ENCODE peak calls at places on chromosomes 13 and 19, in ten cellular contexts. One of them, this sample, is unnamed.

GRCh38 chr13:104593693-104594092 is 1527.5 kb upstream of the SLC10A2 start:
- DNase-seq in AG04450: no peak
- DNase-seq in epithelial cell of esophagus: no peak
- DNase-seq in fibroblast of lung: no peak
- DNase-seq in MM.1S: no peak
- DNase-seq in mucosa of descending colon: peak
- DNase-seq in heart left ventricle: no peak
- DNase-seq in ascending aorta: no peak
- DNase-seq in right lobe of liver: no peak
- DNase-seq in right atrium auricular region: no peak
- DNase-seq in this sample: no peak

GRCh38 chr19:9565900-9566705 is 18.2 kb downstream of the ZNF121 start:
- DNase-seq in heart left ventricle: no peak
- DNase-seq in right lobe of liver: no peak
- DNase-seq in mucosa of descending colon: no peak
- DNase-seq in right atrium auricular region: no peak
- DNase-seq in fibroblast of lung: peak
- DNase-seq in epithelial cell of esophagus: peak
- DNase-seq in ascending aorta: no peak
- DNase-seq in MM.1S: no peak
- DNase-seq in AG04450: no peak
- DNase-seq in this sample: peak

GRCh38 chr13:94595006-94595942 is 678 bp downstream of the TGDS start:
- DNase-seq in fibroblast of lung: peak
- DNase-seq in heart left ventricle: no peak
- DNase-seq in mucosa of descending colon: peak
- DNase-seq in right lobe of liver: peak
- DNase-seq in epithelial cell of esophagus: peak
- DNase-seq in MM.1S: peak
- DNase-seq in right atrium auricular region: no peak
- DNase-seq in AG04450: no peak
- DNase-seq in ascending aorta: no peak
- DNase-seq in this sample: peak

GRCh38 chr19:38513762-38514167 is 80.3 kb downstream of the RYR1 start:
- DNase-seq in ascending aorta: no peak
- DNase-seq in MM.1S: no peak
- DNase-seq in fibroblast of lung: no peak
- DNase-seq in mucosa of descending colon: no peak
- DNase-seq in epithelial cell of esophagus: no peak
- DNase-seq in AG04450: no peak
- DNase-seq in heart left ventricle: no peak
- DNase-seq in right lobe of liver: no peak
- DNase-seq in right atrium auricular region: no peak
- DNase-seq in this sample: no peak

GRCh38 chr19:34299576-34299975 is 45.2 kb downstream of the GARRE1 start:
- DNase-seq in fibroblast of lung: no peak
- DNase-seq in right lobe of liver: no peak
- DNase-seq in MM.1S: no peak
- DNase-seq in mucosa of descending colon: no peak
- DNase-seq in AG04450: no peak
- DNase-seq in ascending aorta: no peak
- DNase-seq in heart left ventricle: no peak
- DNase-seq in right atrium auricular region: no peak
- DNase-seq in epithelial cell of esophagus: no peak
- DNase-seq in this sample: no peak

GRCh38 chr19:574658-575526 is 2.5 kb downstream of the BSG start:
- DNase-seq in heart left ventricle: peak
- DNase-seq in mucosa of descending colon: peak
- DNase-seq in right atrium auricular region: no peak
- DNase-seq in right lobe of liver: peak
- DNase-seq in fibroblast of lung: peak
- DNase-seq in AG04450: no peak
- DNase-seq in ascending aorta: no peak
- DNase-seq in MM.1S: no peak
- DNase-seq in epithelial cell of esophagus: peak
- DNase-seq in this sample: peak

GRCh38 chr13:98141938-98142426 is 912 bp upstream of the FARP1 start:
- DNase-seq in ascending aorta: no peak
- DNase-seq in right atrium auricular region: no peak
- DNase-seq in mucosa of descending colon: peak
- DNase-seq in heart left ventricle: no peak
- DNase-seq in epithelial cell of esophagus: no peak
- DNase-seq in AG04450: no peak
- DNase-seq in right lobe of liver: peak
- DNase-seq in fibroblast of lung: no peak
- DNase-seq in MM.1S: no peak
- DNase-seq in this sample: no peak

GRCh38 chr19:3289971-3290569 is 65.6 kb downstream of the CELF5 start:
- DNase-seq in fibroblast of lung: no peak
- DNase-seq in MM.1S: no peak
- DNase-seq in epithelial cell of esophagus: peak
- DNase-seq in AG04450: no peak
- DNase-seq in ascending aorta: no peak
- DNase-seq in mucosa of descending colon: no peak
- DNase-seq in heart left ventricle: no peak
- DNase-seq in right lobe of liver: no peak
- DNase-seq in right atrium auricular region: no peak
- DNase-seq in this sample: no peak

GRCh38 chr13:110262082-110262436 is 44.9 kb downstream of the COL4A1 start:
- DNase-seq in ascending aorta: peak
- DNase-seq in AG04450: no peak
- DNase-seq in right atrium auricular region: peak
- DNase-seq in mucosa of descending colon: no peak
- DNase-seq in MM.1S: no peak
- DNase-seq in right lobe of liver: no peak
- DNase-seq in fibroblast of lung: no peak
- DNase-seq in epithelial cell of esophagus: no peak
- DNase-seq in heart left ventricle: no peak
- DNase-seq in this sample: no peak

GRCh38 chr19:44212250-44212864 is at the start of gene ZNF227:
- DNase-seq in right atrium auricular region: peak
- DNase-seq in fibroblast of lung: peak
- DNase-seq in heart left ventricle: peak
- DNase-seq in ascending aorta: peak
- DNase-seq in mucosa of descending colon: peak
- DNase-seq in epithelial cell of esophagus: peak
- DNase-seq in MM.1S: peak
- DNase-seq in AG04450: peak
- DNase-seq in right lobe of liver: peak
- DNase-seq in this sample: peak

GRCh38 chr19:50669319-50670101 is 20.3 kb downstream of the C19orf81 start:
- DNase-seq in ascending aorta: no peak
- DNase-seq in fibroblast of lung: peak
- DNase-seq in right atrium auricular region: no peak
- DNase-seq in right lobe of liver: no peak
- DNase-seq in MM.1S: peak
- DNase-seq in epithelial cell of esophagus: no peak
- DNase-seq in AG04450: no peak
- DNase-seq in heart left ventricle: no peak
- DNase-seq in mucosa of descending colon: peak
- DNase-seq in this sample: peak

GRCh38 chr13:74047925-74048324 is 86.3 kb downstream of the KLF12 start:
- DNase-seq in mucosa of descending colon: peak
- DNase-seq in AG04450: no peak
- DNase-seq in epithelial cell of esophagus: peak
- DNase-seq in fibroblast of lung: no peak
- DNase-seq in right atrium auricular region: no peak
- DNase-seq in MM.1S: no peak
- DNase-seq in ascending aorta: no peak
- DNase-seq in right lobe of liver: no peak
- DNase-seq in heart left ventricle: no peak
- DNase-seq in this sample: peak

GRCh38 chr13:57857945-57858344 is 226.4 kb downstream of the PCDH17 start:
- DNase-seq in right lobe of liver: no peak
- DNase-seq in MM.1S: no peak
- DNase-seq in ascending aorta: no peak
- DNase-seq in heart left ventricle: no peak
- DNase-seq in AG04450: no peak
- DNase-seq in fibroblast of lung: no peak
- DNase-seq in mucosa of descending colon: no peak
- DNase-seq in epithelial cell of esophagus: no peak
- DNase-seq in right atrium auricular region: no peak
- DNase-seq in this sample: no peak

GRCh38 chr13:103140001-103140671 is 73.9 kb upstream of the SLC10A2 start:
- DNase-seq in ascending aorta: no peak
- DNase-seq in right lobe of liver: no peak
- DNase-seq in heart left ventricle: no peak
- DNase-seq in MM.1S: peak
- DNase-seq in epithelial cell of esophagus: peak
- DNase-seq in AG04450: no peak
- DNase-seq in fibroblast of lung: peak
- DNase-seq in mucosa of descending colon: peak
- DNase-seq in right atrium auricular region: no peak
- DNase-seq in this sample: peak

GRCh38 chr13:109275848-109276247 is 510.5 kb downstream of the IRS2 start:
- DNase-seq in fibroblast of lung: no peak
- DNase-seq in heart left ventricle: no peak
- DNase-seq in mucosa of descending colon: peak
- DNase-seq in ascending aorta: no peak
- DNase-seq in MM.1S: no peak
- DNase-seq in epithelial cell of esophagus: peak
- DNase-seq in right lobe of liver: no peak
- DNase-seq in right atrium auricular region: no peak
- DNase-seq in AG04450: no peak
- DNase-seq in this sample: peak

GRCh38 chr13:24339937-24340607 is 30.7 kb downstream of the C1QTNF9 start:
- DNase-seq in ascending aorta: no peak
- DNase-seq in epithelial cell of esophagus: no peak
- DNase-seq in fibroblast of lung: no peak
- DNase-seq in right atrium auricular region: no peak
- DNase-seq in heart left ventricle: no peak
- DNase-seq in AG04450: no peak
- DNase-seq in right lobe of liver: no peak
- DNase-seq in MM.1S: no peak
- DNase-seq in mucosa of descending colon: no peak
- DNase-seq in this sample: no peak

GRCh38 chr13:102779426-102780159 is 6.0 kb upstream of the TEX30 start:
- DNase-seq in AG04450: no peak
- DNase-seq in mucosa of descending colon: no peak
- DNase-seq in right lobe of liver: no peak
- DNase-seq in right atrium auricular region: no peak
- DNase-seq in ascending aorta: no peak
- DNase-seq in heart left ventricle: no peak
- DNase-seq in MM.1S: peak
- DNase-seq in fibroblast of lung: no peak
- DNase-seq in epithelial cell of esophagus: no peak
- DNase-seq in this sample: no peak

DNA sequence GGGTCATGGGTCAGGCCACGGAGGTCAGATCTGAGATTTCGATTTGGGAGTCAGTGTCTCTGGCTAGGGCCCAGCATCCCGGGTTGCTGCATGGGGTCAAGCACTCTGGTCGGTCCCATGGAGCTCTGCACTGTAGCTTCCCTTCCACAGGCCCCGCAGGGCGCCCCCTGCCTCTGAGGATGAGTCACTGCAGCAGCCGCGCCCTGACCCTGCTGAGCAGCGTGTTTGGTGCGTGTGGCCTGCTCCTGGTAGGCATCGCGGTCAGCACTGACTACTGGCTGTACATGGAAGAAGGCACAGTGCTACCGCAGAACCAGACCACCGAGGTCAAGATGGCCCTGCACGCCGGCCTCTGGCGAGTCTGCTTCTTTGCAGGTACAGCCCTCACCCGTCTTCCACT is 3.6 kb downstream of the CACNG7 start:
- DNase-seq in mucosa of descending colon: no peak
- DNase-seq in AG04450: no peak
- DNase-seq in MM.1S: no peak
- DNase-seq in fibroblast of lung: no peak
- DNase-seq in ascending aorta: no peak
- DNase-seq in epithelial cell of esophagus: no peak
- DNase-seq in right lobe of liver: no peak
- DNase-seq in heart left ventricle: no peak
- DNase-seq in right atrium auricular region: no peak
- DNase-seq in this sample: no peak
- TF ChIP-seq CTCF in mucosa of descending colon: no peak
- TF ChIP-seq CTCF in AG04450: peak
- TF ChIP-seq CTCF in MM.1S: no peak
- TF ChIP-seq CTCF in fibroblast of lung: no peak
- TF ChIP-seq CTCF in ascending aorta: no peak
- TF ChIP-seq CTCF in epithelial cell of esophagus: no peak
- TF ChIP-seq CTCF in right lobe of liver: no peak
- TF ChIP-seq CTCF in heart left ventricle: peak
- TF ChIP-seq CTCF in right atrium auricular region: no peak
- TF ChIP-seq CTCF in this sample: peak

GRCh38 chr19:18939163-18939562 is 1.9 kb downstream of the HOMER3 start:
- DNase-seq in right atrium auricular region: no peak
- DNase-seq in AG04450: no peak
- DNase-seq in MM.1S: no peak
- DNase-seq in heart left ventricle: no peak
- DNase-seq in ascending aorta: no peak
- DNase-seq in mucosa of descending colon: no peak
- DNase-seq in right lobe of liver: no peak
- DNase-seq in fibroblast of lung: no peak
- DNase-seq in epithelial cell of esophagus: no peak
- DNase-seq in this sample: no peak
- H3K4me3 ChIP-seq in right atrium auricular region: no peak
- H3K4me3 ChIP-seq in AG04450: peak
- H3K4me3 ChIP-seq in MM.1S: no peak
- H3K4me3 ChIP-seq in heart left ventricle: no peak
- H3K4me3 ChIP-seq in ascending aorta: no peak
- H3K4me3 ChIP-seq in mucosa of descending colon: no peak
- H3K4me3 ChIP-seq in right lobe of liver: no peak
- H3K4me3 ChIP-seq in fibroblast of lung: peak
- H3K4me3 ChIP-seq in epithelial cell of esophagus: no peak
- H3K4me3 ChIP-seq in this sample: no peak

DNA sequence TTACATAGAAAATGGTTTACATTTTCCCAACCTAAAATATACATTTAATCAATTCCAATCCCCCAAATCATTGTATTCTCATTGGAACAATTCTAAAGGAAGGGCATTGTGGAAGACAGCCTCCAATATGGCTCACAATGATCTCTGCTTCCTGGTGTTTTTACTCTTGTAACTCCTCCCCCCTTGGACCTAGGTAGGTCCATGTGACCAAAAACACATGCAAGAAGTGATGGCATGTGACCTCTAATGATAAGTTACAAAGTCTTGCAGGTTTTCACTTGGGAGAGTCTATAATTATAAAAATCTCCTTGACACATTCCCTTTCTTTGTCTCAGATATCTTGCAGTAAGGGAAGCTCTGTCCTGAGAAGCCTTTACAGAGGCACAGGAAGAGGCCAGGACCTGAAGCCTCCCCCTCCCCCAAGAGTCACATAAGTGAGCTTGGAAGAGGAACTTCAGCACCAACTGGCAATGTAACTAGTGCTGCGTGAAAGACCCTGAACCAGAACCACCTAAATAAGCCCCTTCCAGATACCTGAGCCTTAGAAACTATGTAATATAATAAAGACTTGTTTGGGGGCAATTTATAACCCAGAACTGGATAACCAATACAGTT is 816.2 kb upstream of the ATXN8OS start:
- DNase-seq in right atrium auricular region: no peak
- DNase-seq in AG04450: no peak
- DNase-seq in ascending aorta: no peak
- DNase-seq in epithelial cell of esophagus: no peak
- DNase-seq in mucosa of descending colon: no peak
- DNase-seq in fibroblast of lung: no peak
- DNase-seq in heart left ventricle: no peak
- DNase-seq in right lobe of liver: no peak
- DNase-seq in MM.1S: no peak
- DNase-seq in this sample: no peak
- TF ChIP-seq CTCF in right atrium auricular region: no peak
- TF ChIP-seq CTCF in AG04450: no peak
- TF ChIP-seq CTCF in ascending aorta: no peak
- TF ChIP-seq CTCF in epithelial cell of esophagus: no peak
- TF ChIP-seq CTCF in mucosa of descending colon: no peak
- TF ChIP-seq CTCF in fibroblast of lung: no peak
- TF ChIP-seq CTCF in heart left ventricle: no peak
- TF ChIP-seq CTCF in right lobe of liver: no peak
- TF ChIP-seq CTCF in MM.1S: no peak
- TF ChIP-seq CTCF in this sample: no peak

GRCh38 chr19:37470216-37470615 is 1.1 kb downstream of the ZNF570 start:
- DNase-seq in AG04450: no peak
- DNase-seq in heart left ventricle: no peak
- DNase-seq in mucosa of descending colon: no peak
- DNase-seq in MM.1S: no peak
- DNase-seq in ascending aorta: no peak
- DNase-seq in right atrium auricular region: no peak
- DNase-seq in fibroblast of lung: no peak
- DNase-seq in right lobe of liver: no peak
- DNase-seq in epithelial cell of esophagus: no peak
- DNase-seq in this sample: peak
- H3K4me3 ChIP-seq in AG04450: peak
- H3K4me3 ChIP-seq in heart left ventricle: peak
- H3K4me3 ChIP-seq in mucosa of descending colon: no peak
- H3K4me3 ChIP-seq in MM.1S: no peak
- H3K4me3 ChIP-seq in ascending aorta: peak
- H3K4me3 ChIP-seq in right atrium auricular region: no peak
- H3K4me3 ChIP-seq in fibroblast of lung: peak
- H3K4me3 ChIP-seq in right lobe of liver: no peak
- H3K4me3 ChIP-seq in epithelial cell of esophagus: peak
- H3K4me3 ChIP-seq in this sample: peak